ENCODE peak calls at places on chromosomes 11 and 22, in ten cellular contexts. O is AG09309, M is ovary, D is K562, V is endodermal cell, H is astrocyte of the spinal cord, S is mucosa of descending colon, W is nephron progenitor cell, J is WTC11, C is HFF-Myc. E is an unnamed sample.

GRCh38 chr22:43777204-43777671 is 34.9 kb downstream of the EFCAB6 start:
- DNase-seq in O (peak), M (no peak), D (no peak), V (no peak), H (peak), S (no peak), W (no peak), J (no peak), C (peak), E (no peak)

GRCh38 chr11:126413843-126414405 is 58.4 kb downstream of the ST3GAL4 start:
- DNase-seq in O (no peak), M (no peak), D (no peak), V (no peak), H (no peak), S (peak), W (no peak), J (no peak), C (no peak), E (no peak)

GRCh38 chr11:94457118-94458029 is 36.3 kb downstream of the MRE11 start:
- DNase-seq in O (no peak), M (no peak), D (no peak), V (no peak), H (no peak), S (no peak), W (no peak), J (no peak), C (no peak), E (no peak)

GRCh38 chr11:130815074-130815802 is 101.0 kb downstream of the SNX19 start:
- DNase-seq in O (no peak), M (no peak), D (no peak), V (no peak), H (no peak), S (no peak), W (no peak), J (no peak), C (no peak), E (no peak)

GRCh38 chr11:114262681-114263509 is 33.3 kb upstream of the NNMT start:
- DNase-seq in O (no peak), M (peak), D (peak), V (peak), H (peak), S (no peak), W (peak), J (peak), C (no peak), E (no peak)

GRCh38 chr11:100592619-100593309 is 94.3 kb upstream of the ARHGAP42 start:
- DNase-seq in O (no peak), M (no peak), D (no peak), V (no peak), H (no peak), S (no peak), W (no peak), J (no peak), C (no peak), E (no peak)

GRCh38 chr22:28025333-28025732 is 106.3 kb upstream of the PITPNB start:
- DNase-seq in O (no peak), M (no peak), D (peak), V (no peak), H (no peak), S (no peak), W (no peak), J (no peak), C (no peak), E (no peak)

GRCh38 chr22:42379961-42380537 is 52.2 kb downstream of the NFAM1 start:
- DNase-seq in O (no peak), M (no peak), D (no peak), V (no peak), H (no peak), S (no peak), W (no peak), J (no peak), C (no peak), E (no peak)

GRCh38 chr22:45893516-45893915 is 83.4 kb downstream of the WNT7B start:
- DNase-seq in O (no peak), M (no peak), D (no peak), V (peak), H (no peak), S (peak), W (no peak), J (no peak), C (no peak), E (no peak)

GRCh38 chr22:46737105-46737975 is 712 bp downstream of the CERK start:
- DNase-seq in O (no peak), M (peak), D (peak), V (peak), H (peak), S (peak), W (peak), J (peak), C (no peak), E (peak)

GRCh38 chr11:19903620-19904069 is 191.0 kb downstream of the NAV2 start:
- DNase-seq in O (peak), M (peak), D (peak), V (peak), H (peak), S (no peak), W (peak), J (peak), C (peak), E (peak)

GRCh38 chr22:43066134-43066533 is 23.1 kb downstream of the TTLL1 start:
- DNase-seq in O (no peak), M (no peak), D (no peak), V (peak), H (no peak), S (no peak), W (no peak), J (no peak), C (no peak), E (no peak)

GRCh38 chr11:91219501-91219900 is 996.7 kb upstream of the CHORDC1 start:
- DNase-seq in O (no peak), M (no peak), D (no peak), V (no peak), H (peak), S (no peak), W (no peak), J (no peak), C (no peak), E (no peak)

DNA sequence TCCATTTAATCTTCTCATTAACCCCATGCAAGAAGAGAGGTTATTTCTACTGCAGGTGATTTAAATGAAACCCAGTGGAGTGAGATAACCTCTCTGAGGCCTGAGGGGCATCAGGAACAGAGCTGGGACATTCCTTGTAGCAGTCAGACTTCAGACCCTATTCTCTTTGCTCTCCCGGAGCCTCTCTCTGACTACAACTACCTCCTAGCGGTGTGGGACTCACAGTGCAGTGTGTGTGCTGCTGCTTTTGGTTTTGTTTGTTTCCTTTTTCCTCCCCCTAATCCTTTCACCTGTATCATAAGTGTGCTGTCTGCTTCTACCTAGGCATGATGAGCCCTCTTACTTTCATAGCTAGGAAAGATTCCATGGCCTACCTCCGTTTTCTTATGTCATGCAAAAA is 769.6 kb downstream of the NTM start:
- DNase-seq in O (no peak), M (no peak), D (no peak), V (peak), H (no peak), S (no peak), W (no peak), J (no peak), C (no peak), E (no peak)
- TF ChIP-seq CTCF in O (no peak), M (no peak), D (no peak), V (peak), H (no peak), S (no peak), W (peak), J (no peak), C (no peak), E (no peak)

GRCh38 chr22:22867996-22868715 is 19.5 kb upstream of the IGLL5 start:
- DNase-seq in O (no peak), M (no peak), D (peak), V (peak), H (no peak), S (no peak), W (no peak), J (no peak), C (no peak), E (no peak)

GRCh38 chr22:22871536-22872278 is 15.9 kb upstream of the IGLL5 start:
- DNase-seq in O (no peak), M (no peak), D (no peak), V (peak), H (no peak), S (no peak), W (no peak), J (no peak), C (no peak), E (no peak)

GRCh38 chr22:22872722-22873708 is 14.6 kb upstream of the IGLL5 start:
- DNase-seq in O (no peak), M (no peak), D (peak), V (peak), H (no peak), S (no peak), W (no peak), J (no peak), C (no peak), E (no peak)

GRCh38 chr22:22866381-22867111 is 21.1 kb upstream of the IGLL5 start:
- DNase-seq in O (no peak), M (no peak), D (peak), V (no peak), H (no peak), S (no peak), W (no peak), J (no peak), C (no peak), E (no peak)

GRCh38 chr22:22870577-22871398 is 16.8 kb upstream of the IGLL5 start:
- DNase-seq in O (no peak), M (no peak), D (peak), V (peak), H (no peak), S (no peak), W (no peak), J (no peak), C (no peak), E (no peak)
- TF ChIP-seq CTCF in O (no peak), M (no peak), D (no peak), V (peak), H (no peak), S (no peak), W (no peak), J (peak), C (peak), E (no peak)

GRCh38 chr11:73810637-73811036 is 23.0 kb downstream of the MRPL48 start:
- DNase-seq in O (no peak), M (no peak), D (no peak), V (no peak), H (peak), S (no peak), W (no peak), J (no peak), C (no peak), E (no peak)

GRCh38 chr11:73808052-73808451 is 20.4 kb downstream of the MRPL48 start:
- DNase-seq in O (no peak), M (no peak), D (no peak), V (no peak), H (no peak), S (no peak), W (no peak), J (no peak), C (no peak), E (no peak)

GRCh38 chr11:73801136-73801535 is 13.5 kb downstream of the MRPL48 start:
- DNase-seq in O (no peak), M (no peak), D (no peak), V (no peak), H (no peak), S (no peak), W (no peak), J (no peak), C (no peak), E (no peak)

GRCh38 chr11:73800407-73800806 is 12.7 kb downstream of the MRPL48 start:
- DNase-seq in O (no peak), M (no peak), D (no peak), V (no peak), H (no peak), S (no peak), W (no peak), J (no peak), C (no peak), E (no peak)

DNA sequence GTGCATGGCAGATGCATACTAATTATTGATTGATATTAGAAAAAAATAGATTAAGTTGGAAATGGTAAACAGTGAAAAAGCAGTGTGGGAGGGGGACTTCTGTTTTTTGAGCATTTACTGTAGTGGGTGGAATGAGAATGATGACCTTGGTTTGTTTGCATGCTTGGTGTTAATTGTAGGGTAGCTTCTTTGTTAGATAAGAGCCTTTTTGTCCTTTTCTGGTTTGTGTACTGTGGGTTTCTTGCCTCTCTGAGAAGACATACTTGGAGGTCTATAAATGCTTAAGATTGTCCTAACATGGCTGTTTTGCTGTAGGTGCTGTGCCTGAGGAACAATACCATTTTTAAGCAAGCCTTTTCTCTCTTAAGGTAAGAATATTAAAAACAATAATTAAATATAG is 17.0 kb downstream of the MRPL48 start:
- DNase-seq in O (no peak), M (no peak), D (no peak), V (no peak), H (no peak), S (no peak), W (no peak), J (no peak), C (no peak), E (no peak)
- TF ChIP-seq CTCF in O (no peak), M (no peak), D (no peak), V (no peak), H (no peak), S (no peak), W (no peak), J (no peak), C (no peak), E (no peak)

GRCh38 chr22:40524392-40525249 is 111.9 kb downstream of the MRTFA start:
- DNase-seq in O (no peak), M (no peak), D (peak), V (no peak), H (no peak), S (no peak), W (no peak), J (no peak), C (no peak), E (no peak)
- TF ChIP-seq CTCF in O (peak), M (no peak), D (peak), V (peak), H (peak), S (no peak), W (no peak), J (no peak), C (peak), E (peak)

GRCh38 chr11:68821670-68822069 is 20.0 kb downstream of the CPT1A start:
- DNase-seq in O (no peak), M (no peak), D (peak), V (no peak), H (no peak), S (no peak), W (no peak), J (no peak), C (no peak), E (no peak)
- TF ChIP-seq CTCF in O (no peak), M (no peak), D (no peak), V (peak), H (peak), S (no peak), W (no peak), J (no peak), C (peak), E (no peak)

GRCh38 chr11:12125609-12126149 is 15.3 kb downstream of the MICAL2 start:
- DNase-seq in O (no peak), M (no peak), D (no peak), V (no peak), H (no peak), S (no peak), W (no peak), J (no peak), C (no peak), E (no peak)

GRCh38 chr11:12127206-12127898 is 17.0 kb downstream of the MICAL2 start:
- DNase-seq in O (no peak), M (no peak), D (no peak), V (no peak), H (no peak), S (no peak), W (no peak), J (no peak), C (no peak), E (no peak)

GRCh38 chr11:12128191-12128841 is 17.9 kb downstream of the MICAL2 start:
- DNase-seq in O (no peak), M (no peak), D (no peak), V (no peak), H (no peak), S (no peak), W (no peak), J (no peak), C (no peak), E (no peak)

GRCh38 chr11:12124306-12124705 is 13.9 kb downstream of the MICAL2 start:
- DNase-seq in O (no peak), M (no peak), D (no peak), V (no peak), H (no peak), S (no peak), W (no peak), J (no peak), C (no peak), E (no peak)

GRCh38 chr11:12126352-12127019 is 16.1 kb downstream of the MICAL2 start:
- DNase-seq in O (no peak), M (no peak), D (peak), V (peak), H (peak), S (no peak), W (no peak), J (no peak), C (peak), E (no peak)
- TF ChIP-seq CTCF in O (no peak), M (no peak), D (peak), V (peak), H (no peak), S (no peak), W (no peak), J (no peak), C (no peak), E (no peak)

GRCh38 chr11:46367916-46368267 is 13.6 kb upstream of the MDK start:
- DNase-seq in O (no peak), M (no peak), D (no peak), V (no peak), H (no peak), S (no peak), W (no peak), J (no peak), C (no peak), E (no peak)
- TF ChIP-seq CTCF in O (no peak), M (no peak), D (no peak), V (no peak), H (no peak), S (peak), W (peak), J (no peak), C (no peak), E (no peak)